ENCODE peak calls at places on chromosome 10, in five cellular contexts. M is kidney epithelial cell, N is neural progenitor cell, K is cardiac muscle cell, J is GM20000. O is an unnamed sample.

GRCh38 chr10:52539463-52539862 is 225.4 kb downstream of the DKK1 start:
- DNase-seq in M (peak), K (no peak), N (no peak), J (no peak), O (no peak)

GRCh38 chr10:18229839-18230238 is 89.6 kb downstream of the CACNB2 start:
- DNase-seq in M (no peak), J (no peak), N (no peak), K (no peak), O (no peak)

GRCh38 chr10:77890097-77890496 is 36.5 kb downstream of the DLG5 start:
- DNase-seq in N (no peak), M (no peak), K (no peak), J (no peak), O (no peak)

GRCh38 chr10:77505431-77506334 is 131.9 kb downstream of the KCNMA1 start:
- DNase-seq in K (no peak), M (peak), J (no peak), N (no peak), O (no peak)

GRCh38 chr10:47378606-47379444 is 5.3 kb downstream of the ZNF488 start:
- DNase-seq in M (no peak), N (no peak), K (no peak), J (no peak), O (no peak)

GRCh38 chr10:58267713-58268453 is at the start of gene IPMK:
- DNase-seq in M (no peak), K (peak), N (peak), J (peak), O (peak)

GRCh38 chr10:86007171-86007570 is 359.4 kb downstream of the GRID1 start:
- DNase-seq in N (no peak), K (no peak), J (no peak), M (no peak), O (no peak)

GRCh38 chr10:117903854-117904253 is 142.9 kb downstream of the RAB11FIP2 start:
- DNase-seq in J (no peak), N (no peak), K (no peak), M (no peak), O (no peak)

GRCh38 chr10:70132098-70133029 is at the start of gene AIFM2:
- DNase-seq in N (peak), K (peak), J (peak), M (no peak), O (peak)

GRCh38 chr10:66349726-66350125 is 576.1 kb upstream of the LRRTM3 start:
- DNase-seq in N (no peak), M (no peak), K (no peak), J (no peak), O (no peak)

GRCh38 chr10:62492012-62492869 is 118.1 kb downstream of the ZNF365 start:
- DNase-seq in J (peak), K (peak), N (peak), M (no peak), O (no peak)

GRCh38 chr10:82150123-82150900 is 275.3 kb downstream of the NRG3 start:
- DNase-seq in J (peak), N (peak), K (peak), M (no peak), O (peak)

GRCh38 chr10:90435296-90435695 is 422.5 kb downstream of the HTR7 start:
- DNase-seq in K (no peak), N (no peak), J (no peak), M (no peak), O (no peak)

GRCh38 chr10:119370046-119370770 is 162.8 kb downstream of the GRK5 start:
- DNase-seq in N (no peak), K (no peak), J (no peak), M (no peak), O (no peak)

GRCh38 chr10:119178371-119179119 is at the start of gene PRDX3:
- DNase-seq in M (peak), J (peak), K (peak), N (peak), O (peak)

GRCh38 chr10:121668336-121669009 is 70.2 kb upstream of the FGFR2 start:
- DNase-seq in M (no peak), J (no peak), N (peak), K (peak), O (peak)

GRCh38 chr10:50739618-50740350 is at the start of gene ASAH2B:
- DNase-seq in M (peak), N (peak), J (peak), K (peak), O (peak)
- TF ChIP-seq CTCF in M (no peak), N (no peak), J (no peak), K (no peak), O (no peak)

GRCh38 chr10:60182691-60183090 is 207.0 kb downstream of the ANK3 start:
- DNase-seq in K (no peak), N (no peak), M (no peak), J (no peak), O (no peak)
- TF ChIP-seq CTCF in K (no peak), N (no peak), M (no peak), J (no peak), O (no peak)

GRCh38 chr10:14949291-14949690 is 4.6 kb downstream of the DCLRE1C start:
- DNase-seq in N (no peak), M (no peak), J (no peak), K (no peak), O (no peak)

GRCh38 chr10:14952851-14953451 is 945 bp downstream of the DCLRE1C start:
- DNase-seq in N (peak), M (no peak), J (no peak), K (no peak), O (no peak)

GRCh38 chr10:14954001-14954770 is at the start of gene DCLRE1C:
- DNase-seq in K (peak), M (peak), N (peak), J (peak), O (peak)

GRCh38 chr10:14954934-14955333 is 1.0 kb upstream of the DCLRE1C start:
- DNase-seq in M (no peak), J (no peak), N (no peak), K (no peak), O (no peak)

GRCh38 chr10:14953452-14954000 is 370 bp downstream of the DCLRE1C start:
- DNase-seq in J (peak), N (peak), M (no peak), K (peak), O (peak)
- TF ChIP-seq CTCF in J (no peak), N (no peak), M (peak), K (no peak), O (no peak)

GRCh38 chr10:91745086-91745831 is 53.0 kb upstream of the TNKS2 start:
- DNase-seq in M (peak), K (peak), J (no peak), N (peak), O (no peak)
- TF ChIP-seq CTCF in M (peak), K (peak), J (peak), N (peak), O (no peak)

DNA sequence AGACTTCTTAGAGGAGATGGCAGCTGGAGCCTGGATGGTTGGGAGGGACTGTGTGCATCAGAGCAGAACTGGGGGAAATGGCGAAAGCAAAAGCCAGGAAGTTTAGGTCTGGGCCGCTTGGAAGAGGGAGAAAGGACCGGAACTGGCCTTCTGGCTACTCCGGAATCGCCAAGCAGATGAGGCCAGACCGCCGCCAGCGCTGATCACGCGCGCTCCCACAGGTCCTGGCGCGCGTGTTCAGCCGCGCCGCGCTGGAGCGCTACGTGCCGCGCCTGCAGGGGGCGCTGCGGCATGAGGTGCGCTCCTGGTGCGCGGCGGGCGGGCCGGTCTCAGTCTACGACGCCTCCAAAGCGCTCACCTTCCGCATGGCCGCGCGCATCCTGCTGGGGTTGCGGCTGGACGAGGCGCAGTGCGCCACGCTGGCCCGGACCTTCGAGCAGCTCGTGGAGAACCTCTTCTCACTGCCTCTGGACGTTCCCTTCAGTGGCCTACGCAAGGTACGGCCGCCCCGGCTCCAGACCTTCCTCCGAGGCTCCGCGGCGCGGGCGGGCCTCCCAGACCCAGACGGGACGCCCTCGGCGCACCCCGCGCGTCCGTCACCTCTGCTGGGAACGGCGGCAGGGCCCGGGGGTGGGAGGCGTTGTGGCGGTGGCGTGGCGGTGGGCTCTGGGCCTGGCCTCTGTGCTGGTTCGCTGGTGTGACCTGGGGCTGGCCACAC is 2.1 kb downstream of the CYP26C1 start:
- DNase-seq in N (peak), M (no peak), K (peak), J (peak), O (peak)
- TF ChIP-seq CTCF in N (peak), M (peak), K (peak), J (peak), O (peak)

GRCh38 chr10:110190170-110190569 is 17.2 kb upstream of the MXI1 start:
- DNase-seq in M (no peak), J (no peak), N (no peak), K (no peak), O (no peak)

GRCh38 chr10:110192552-110192951 is 14.9 kb upstream of the MXI1 start:
- DNase-seq in N (no peak), K (no peak), J (peak), M (no peak), O (no peak)
- TF ChIP-seq CTCF in N (no peak), K (peak), J (no peak), M (peak), O (no peak)

GRCh38 chr10:230758-231157 is 95.5 kb downstream of the ZMYND11 start:
- DNase-seq in J (no peak), M (no peak), K (peak), N (peak), O (no peak)
- TF ChIP-seq CTCF in J (no peak), M (peak), K (peak), N (peak), O (peak)

DNA sequence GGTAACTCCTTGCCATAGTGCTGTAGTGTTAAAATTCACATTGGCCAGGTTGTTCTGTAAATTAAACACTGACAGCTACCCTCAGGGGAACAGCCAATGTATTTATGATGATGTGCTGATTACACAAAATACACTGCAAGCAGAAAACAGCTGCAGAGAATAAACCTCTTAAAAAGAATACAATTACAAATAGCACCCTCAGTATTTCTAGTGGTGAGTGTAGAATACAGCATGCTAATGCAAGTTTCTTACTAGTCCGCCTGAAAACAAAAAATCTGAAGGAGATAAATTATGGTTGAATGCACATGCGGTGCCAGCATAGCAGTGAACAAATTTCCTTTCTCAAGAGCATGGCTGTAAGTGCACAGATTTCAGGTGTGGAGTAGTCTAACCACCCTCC is 90.5 kb downstream of the BTRC start:
- DNase-seq in J (no peak), K (no peak), N (no peak), M (no peak), O (no peak)
- TF ChIP-seq CTCF in J (no peak), K (no peak), N (no peak), M (no peak), O (no peak)

DNA sequence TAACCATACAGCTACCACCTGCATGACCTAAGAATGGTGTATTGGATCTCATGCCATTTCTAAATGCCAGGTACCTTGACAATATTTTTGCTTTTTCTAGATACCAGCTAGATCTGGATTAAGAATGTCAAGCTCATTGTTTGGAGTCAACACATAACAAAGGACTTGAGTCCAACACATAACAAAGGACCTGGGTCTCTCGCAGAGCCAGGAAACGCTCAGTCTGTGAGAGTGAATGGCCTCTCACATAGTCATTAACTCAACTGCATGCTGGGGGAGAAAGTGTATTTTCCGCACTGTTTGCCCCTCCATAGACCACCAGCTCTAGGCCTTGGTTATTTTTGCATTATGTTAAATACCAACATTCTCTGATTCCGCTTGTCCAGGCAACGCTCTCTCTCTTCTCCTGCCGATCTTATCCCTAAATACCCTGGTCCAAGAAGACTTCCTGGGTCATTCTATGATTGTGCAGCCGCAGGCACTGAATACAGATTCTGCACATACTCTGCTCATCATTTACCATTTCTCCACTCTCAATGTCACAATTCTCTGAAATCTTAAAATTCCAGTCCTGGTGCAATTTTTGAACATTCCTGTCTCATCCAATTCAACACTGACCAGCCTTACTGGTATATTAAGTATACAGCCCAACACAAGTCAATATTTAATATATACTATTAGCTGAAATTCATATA is 31.2 kb downstream of the ITIH5 start:
- DNase-seq in J (no peak), K (no peak), M (no peak), N (peak), O (no peak)
- TF ChIP-seq CTCF in J (no peak), K (no peak), M (no peak), N (no peak), O (no peak)

GRCh38 chr10:11454160-11454559 is 157.3 kb downstream of the USP6NL start:
- DNase-seq in M (no peak), J (no peak), N (no peak), K (no peak), O (no peak)
- TF ChIP-seq CTCF in M (no peak), J (no peak), N (no peak), K (no peak), O (no peak)

O was measured in glutamatergic neuron.